ENCODE peak calls at places on chromosomes 3 and 15, in six cellular contexts. Z is CD8-positive, alpha-beta memory T cell; Q is psoas muscle; A is neural progenitor cell; M is endodermal cell; N is aorta. O is an unnamed sample.

GRCh38 chr15:85837011-85837433 is 42.3 kb upstream of the KLHL25 start:
- DNase-seq in N (no peak), A (no peak), Z (no peak), M (peak; percentile 35), Q (no peak), O (no peak)

GRCh38 chr15:57521503-57521902 is 70.2 kb upstream of the MYZAP start:
- DNase-seq in Q (no peak), N (no peak), Z (no peak), A (no peak), M (no peak), O (no peak)

GRCh38 chr15:37872661-37873060 is 61.8 kb upstream of the TMCO5A start:
- DNase-seq in N (no peak), A (no peak), Z (no peak), M (no peak), Q (no peak), O (no peak)

GRCh38 chr3:116140100-116140689 is 305.1 kb downstream of the LSAMP start:
- DNase-seq in A (peak; percentile 26), Z (no peak), M (no peak), N (no peak), Q (no peak), O (no peak)

GRCh38 chr15:85329561-85330421 is 50.6 kb upstream of the AKAP13 start:
- DNase-seq in N (no peak), Z (no peak), M (no peak), Q (no peak), A (no peak), O (peak; percentile 32)

GRCh38 chr3:45078910-45079522 is 52.9 kb downstream of the CLEC3B start:
- DNase-seq in N (no peak), A (no peak), Z (no peak), Q (no peak), M (no peak), O (peak; percentile 42)

GRCh38 chr15:69921626-69922624 is 175.8 kb downstream of the TLE3 start:
- DNase-seq in Z (no peak), N (no peak), M (no peak), A (no peak), Q (no peak), O (no peak)

GRCh38 chr15:79403501-79403900 is 28.6 kb upstream of the MINAR1 start:
- DNase-seq in Q (no peak), Z (no peak), N (no peak), A (no peak), M (no peak), O (no peak)

GRCh38 chr3:60282840-60283239 is 968.4 kb downstream of the FHIT start:
- DNase-seq in Z (no peak), Q (no peak), A (no peak), N (no peak), M (no peak), O (no peak)

GRCh38 chr3:141302364-141303141 is 65.8 kb upstream of the ZBTB38 start:
- DNase-seq in Q (no peak), M (no peak), A (no peak), Z (no peak), N (no peak), O (peak; percentile 57)

GRCh38 chr3:65855370-65856100 is 183.2 kb downstream of the MAGI1 start:
- DNase-seq in Z (no peak), M (no peak), A (no peak), N (no peak), Q (no peak), O (no peak)

GRCh38 chr3:51371943-51372557 is 13.0 kb upstream of the MANF start:
- DNase-seq in A (peak; percentile 88), N (peak; percentile 64), Q (no peak), Z (peak; percentile 57), M (peak; percentile 89), O (peak; percentile 80)

GRCh38 chr15:76073554-76073953 is 13.8 kb downstream of the TMEM266 start:
- DNase-seq in Z (no peak), Q (no peak), N (no peak), A (no peak), M (no peak), O (no peak)

GRCh38 chr15:68791431-68792283 is 29.0 kb downstream of the ANP32A start:
- DNase-seq in A (no peak), Z (peak; percentile 79), M (peak; percentile 82), N (no peak), Q (no peak), O (no peak)

GRCh38 chr3:116423945-116424344 is 21.3 kb downstream of the LSAMP start:
- DNase-seq in A (no peak), M (no peak), Z (no peak), Q (no peak), N (no peak), O (no peak)

GRCh38 chr3:44455318-44455717 is 22.2 kb downstream of the ZNF445 start:
- DNase-seq in N (no peak), Z (no peak), A (no peak), Q (no peak), M (no peak), O (no peak)

GRCh38 chr15:53872410-53872809 is 105.8 kb upstream of the UNC13C start:
- DNase-seq in M (no peak), A (no peak), N (no peak), Z (no peak), Q (no peak), O (no peak)

GRCh38 chr3:109268181-109268580 is 48.1 kb downstream of the DPPA2 start:
- DNase-seq in N (no peak), A (no peak), Z (no peak), M (no peak), Q (no peak), O (no peak)

GRCh38 chr3:110677506-110677905 is 394.1 kb upstream of the NECTIN3 start:
- DNase-seq in Q (no peak), Z (no peak), A (no peak), M (no peak), N (no peak), O (no peak)

GRCh38 chr15:61079529-61079928 is 149.6 kb downstream of the RORA start:
- DNase-seq in Q (no peak), N (no peak), A (no peak), M (no peak), Z (no peak), O (no peak)

GRCh38 chr3:71681224-71681668 is 44.0 kb downstream of the EIF4E3 start:
- DNase-seq in N (peak; percentile 83), M (peak; percentile 82), Z (no peak), A (peak; percentile 71), Q (peak; percentile 69), O (peak; percentile 72)

GRCh38 chr3:42079701-42080323 is 11.3 kb upstream of the TRAK1 start:
- DNase-seq in Q (no peak), M (no peak), N (no peak), A (no peak), Z (no peak), O (no peak)

GRCh38 chr15:63523306-63523990 is 19.1 kb downstream of the USP3 start:
- DNase-seq in Q (no peak), M (no peak), Z (no peak), A (no peak), N (no peak), O (no peak)
- H3K4me3 ChIP-seq in Q (peak overlapping the region; percentile 2), M (no peak overlapping the region), Z (no peak overlapping the region), A (no peak overlapping the region), N (peak overlapping the region; percentile 26), O (no peak overlapping the region)

GRCh38 chr3:184568591-184568917 is 7.0 kb downstream of the EPHB3 start:
- DNase-seq in Z (no peak), N (no peak), Q (no peak), M (no peak), A (no peak), O (no peak)
- H3K4me1 ChIP-seq in Z (no peaks in the 10 kb centered on the region), N (no peaks in the 10 kb centered on the region), Q (no peaks in the 10 kb centered on the region), M (peaks cover 37% of the 10 kb centered on the region), A (peaks cover 43% of the 10 kb centered on the region), O (peaks cover 25% of the 10 kb centered on the region)

DNA sequence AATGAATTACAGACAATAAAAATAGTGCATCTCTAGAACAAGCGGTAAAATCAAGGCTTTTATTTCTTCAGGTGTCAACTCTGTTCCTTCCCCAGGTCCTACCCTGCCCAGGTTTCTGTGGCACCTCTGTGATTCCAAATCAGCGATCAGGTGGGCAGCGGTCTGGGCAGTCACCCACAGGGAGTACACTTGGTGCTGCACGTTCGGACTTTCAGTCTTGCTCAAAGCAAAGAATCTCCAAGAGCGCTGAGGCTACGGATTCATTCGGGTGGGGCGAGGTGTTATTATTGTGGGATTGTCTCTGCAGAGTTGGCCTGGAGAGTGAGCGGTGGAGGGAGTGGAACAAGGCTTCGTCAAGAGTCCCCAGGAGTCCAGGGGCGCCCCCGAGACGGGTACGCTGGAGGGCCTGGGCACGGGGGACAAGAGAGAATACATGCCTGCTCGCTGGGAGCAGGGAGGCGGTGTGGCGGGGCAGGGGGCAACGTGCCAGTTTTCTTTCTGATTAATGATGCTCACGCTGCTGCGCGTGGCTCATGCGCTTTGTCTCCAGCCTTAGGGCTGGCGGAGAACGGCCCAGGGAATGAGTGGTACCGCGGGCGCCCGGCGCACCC is 580 bp upstream of the ARPP21 start:
- DNase-seq in M (no peak), Z (no peak), N (peak; percentile 69), A (no peak), Q (no peak), O (no peak)
- H3K4me3 ChIP-seq in M (peak overlapping the region; percentile 87), Z (no peak overlapping the region), N (no peak overlapping the region), A (peak overlapping the region; percentile 58), Q (peak overlapping the region; percentile 80), O (peak overlapping the region; percentile 18)

GRCh38 chr3:69888946-69889315 is 110.6 kb upstream of the SAMMSON start:
- DNase-seq in Z (no peak), N (no peak), Q (no peak), A (no peak), M (no peak), O (no peak)
- H3K4me1 ChIP-seq in Z (no peaks in the 10 kb centered on the region), N (no peaks in the 10 kb centered on the region), Q (peaks cover 24% of the 10 kb centered on the region), A (peaks cover 14% of the 10 kb centered on the region), M (no peaks in the 10 kb centered on the region), O (no peaks in the 10 kb centered on the region)

GRCh38 chr15:52786436-52787122 is 3.6 kb downstream of the ONECUT1 start:
- DNase-seq in A (peak; percentile 61), M (peak; percentile 81), N (peak; percentile 75), Q (no peak), Z (no peak), O (no peak)
- H3K4me3 ChIP-seq in A (peak overlapping the region; percentile 50), M (peak overlapping the region; percentile 53), N (no peak overlapping the region), Q (no peak overlapping the region), Z (no peak overlapping the region), O (no peak overlapping the region)

O was measured in testis.